ENCODE peak calls at places on chromosome 20, in four cellular contexts. B is H9, L is IMR-90, H is H1. A is an unnamed sample.
A peak's percentile ranks its signal among the peaks of the same experiment; 100 is the strongest.

GRCh38 chr20:39338977-39339376 is 376.8 kb downstream of the DHX35 start:
- DNase-seq in H (no peak), L (no peak), B (no peak), A (peak; percentile 1)

GRCh38 chr20:5706797-5707196 is 43.4 kb upstream of the SHLD1 start:
- DNase-seq in H (no peak), L (no peak), B (no peak), A (no peak)

GRCh38 chr20:4946585-4947378 is 54.5 kb downstream of the SLC23A2 start:
- DNase-seq in L (no peak), B (no peak), H (no peak), A (no peak)

GRCh38 chr20:25077610-25078169 is 4.3 kb downstream of the VSX1 start:
- DNase-seq in L (peak; percentile 6), B (peak; percentile 64), H (peak; percentile 47), A (no peak)

GRCh38 chr20:55597526-55597925 is 407.8 kb downstream of the CBLN4 start:
- DNase-seq in H (no peak), B (no peak), L (no peak), A (no peak)

GRCh38 chr20:21074605-21075336 is 31.4 kb downstream of the LINC00237 start:
- DNase-seq in H (no peak), L (no peak), B (no peak), A (no peak)

GRCh38 chr20:25327521-25328235 is 63.0 kb downstream of the ABHD12 start:
- DNase-seq in L (peak; percentile 24), B (no peak), H (peak; percentile 14), A (no peak)

GRCh38 chr20:62523473-62524203 is 47.8 kb upstream of the GATA5 start:
- DNase-seq in L (no peak), B (peak; percentile 80), H (no peak), A (peak; percentile 74)

GRCh38 chr20:21571841-21572690 is 58.2 kb upstream of the NKX2-2 start:
- DNase-seq in L (no peak), B (no peak), H (peak; percentile 57), A (peak; percentile 20)

GRCh38 chr20:36815454-36816091 is 42.0 kb upstream of the DSN1 start:
- DNase-seq in B (peak; percentile 73), L (no peak), H (no peak), A (no peak)

GRCh38 chr20:47392015-47392720 is 35.7 kb upstream of the ZMYND8 start:
- DNase-seq in B (no peak), L (peak; percentile 97), H (no peak), A (peak; percentile 71)

GRCh38 chr20:1951436-1952115 is 42.3 kb downstream of the PDYN start:
- DNase-seq in H (no peak), B (no peak), L (no peak), A (no peak)

GRCh38 chr20:59752704-59753460 is 148.5 kb downstream of the PHACTR3 start:
- DNase-seq in H (no peak), L (no peak), B (no peak), A (no peak)

GRCh38 chr20:54606384-54606783 is 131.0 kb downstream of the DOK5 start:
- DNase-seq in B (no peak), L (no peak), H (no peak), A (no peak)

GRCh38 chr20:2762578-2763131 is 37.8 kb downstream of the CPXM1 start:
- DNase-seq in H (no peak), B (no peak), L (no peak), A (peak; percentile 70)

GRCh38 chr20:19737025-19737424 is 21.0 kb upstream of the RIN2 start:
- DNase-seq in B (no peak), L (peak; percentile 48), H (no peak), A (no peak)

GRCh38 chr20:59661621-59662020 is 57.3 kb downstream of the PHACTR3 start:
- DNase-seq in L (no peak), H (no peak), B (no peak), A (no peak)

GRCh38 chr20:25541676-25542075 is 43.7 kb downstream of the NINL start:
- DNase-seq in H (no peak), B (no peak), L (no peak), A (no peak)

GRCh38 chr20:32067234-32067821 is 15.3 kb downstream of the HCK start:
- DNase-seq in B (no peak), H (no peak), L (peak; percentile 89), A (no peak)

GRCh38 chr20:208937-209566 is 18.0 kb upstream of the DEFB129 start:
- DNase-seq in B (no peak), H (no peak), L (peak; percentile 79), A (peak; percentile 54)

GRCh38 chr20:3168079-3168828 is 5.1 kb downstream of the LZTS3 start:
- DNase-seq in B (peak; percentile 86), L (no peak), H (peak; percentile 84), A (peak; percentile 65)

GRCh38 chr20:55264825-55265224 is 740.5 kb downstream of the CBLN4 start:
- DNase-seq in H (no peak), L (no peak), B (no peak), A (no peak)

GRCh38 chr20:9294081-9294480 is 220.3 kb upstream of the LAMP5 start:
- DNase-seq in L (peak; percentile 84), H (no peak), B (no peak), A (no peak)

GRCh38 chr20:2297352-2297717 is 1.5 kb downstream of the TGM3 start:
- DNase-seq in H (no peak), B (no peak), L (no peak), A (peak; percentile 53)

GRCh38 chr20:10731190-10731955 is 57.6 kb upstream of the JAG1 start:
- DNase-seq in L (peak; percentile 49), B (no peak), H (no peak), A (no peak)

GRCh38 chr20:34907616-34908469 is 31.4 kb downstream of the ACSS2 start:
- DNase-seq in H (no peak), L (peak; percentile 92), B (no peak), A (no peak)

DNA sequence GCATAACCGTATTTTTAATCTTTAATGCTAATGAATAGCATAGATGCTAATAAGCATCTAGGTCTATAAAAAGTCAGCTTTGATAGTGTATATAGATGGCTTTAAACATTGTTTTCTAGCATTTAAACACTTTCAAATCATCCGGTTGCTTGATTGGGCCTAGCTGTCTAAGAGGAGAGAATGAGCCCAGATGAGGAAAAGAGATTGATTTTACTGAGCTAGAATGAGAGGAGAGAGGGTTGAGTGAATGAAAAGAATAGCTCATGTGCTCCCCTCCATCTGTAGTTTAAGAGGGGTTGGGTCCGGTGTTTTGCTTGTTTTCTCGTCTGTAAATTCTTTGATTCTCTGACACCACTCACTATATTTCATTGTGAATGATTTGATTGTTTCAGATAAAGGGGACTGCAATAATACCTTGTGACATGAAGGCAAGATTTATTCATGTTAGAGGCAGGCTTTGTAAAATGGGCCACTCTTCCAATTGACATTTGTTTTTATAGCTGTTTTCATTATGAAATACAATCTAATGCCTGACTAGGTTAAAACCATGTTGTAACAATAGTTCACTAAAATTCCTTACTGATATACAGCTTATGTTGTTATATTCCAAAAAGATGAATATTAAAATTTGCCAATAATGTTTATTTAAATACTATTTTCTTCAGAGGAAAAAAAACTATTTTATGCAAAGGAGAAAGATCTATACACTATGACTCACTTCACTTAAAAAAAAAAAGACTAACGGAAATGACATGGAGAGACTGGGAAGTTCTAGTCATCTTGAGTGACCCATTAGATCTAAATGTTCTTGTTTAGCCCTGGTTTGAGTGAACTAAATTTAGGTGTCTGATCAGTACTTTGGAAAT is 3.2 kb downstream of the PTPN1 start:
- DNase-seq in L (peak; percentile 80), H (no peak), B (no peak), A (no peak)
- H2BK5ac ChIP-seq in L (peak overlapping the region; percentile 81), H (no peak overlapping the region), B (no peak overlapping the region), A (no peak overlapping the region)

GRCh38 chr20:17825251-17825691 is 125.5 kb downstream of the BANF2 start:
- DNase-seq in L (no peak), H (no peak), B (no peak), A (no peak)
- H4K5ac ChIP-seq in L (peak overlapping the region; percentile 7), H (no peak overlapping the region), B (no peak overlapping the region), A (no peak overlapping the region)

GRCh38 chr20:48924711-48925109 is 3.2 kb downstream of the ARFGEF2 start:
- DNase-seq in L (no peak), B (no peak), H (no peak), A (no peak)
- H3K4ac ChIP-seq in L (no peak overlapping the region), B (no peak overlapping the region), H (no peak overlapping the region), A (no peak overlapping the region)

GRCh38 chr20:17951323-17951722 is 17.3 kb downstream of the SNX5 start:
- DNase-seq in L (no peak), B (no peak), H (no peak), A (no peak)
- H2BK5ac ChIP-seq in L (no peak overlapping the region), B (no peak overlapping the region), H (no peak overlapping the region), A (no peak overlapping the region)

DNA sequence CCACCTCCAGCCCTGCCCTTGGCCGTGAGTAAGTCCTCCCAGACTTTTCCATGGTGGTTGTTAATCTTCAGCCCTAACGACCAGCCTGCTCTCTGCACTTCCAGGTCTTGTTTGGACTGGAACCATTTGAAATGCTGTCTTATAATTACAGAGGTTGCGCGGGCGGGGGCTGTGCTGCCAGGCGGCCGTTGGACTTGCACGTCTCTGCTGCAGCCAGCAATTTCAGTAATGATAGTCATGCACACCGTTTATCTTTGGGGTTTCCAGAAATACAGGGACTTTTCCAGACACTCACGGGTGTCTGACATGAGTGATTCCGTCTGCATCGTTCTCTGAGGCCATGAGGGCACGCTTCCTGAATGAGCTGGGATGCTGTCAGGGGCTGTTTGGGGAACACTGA is 118.2 kb downstream of the BMP7 start:
- DNase-seq in B (no peak), H (no peak), L (no peak), A (no peak)
- H4K5ac ChIP-seq in B (no peak overlapping the region), H (no peak overlapping the region), L (no peak overlapping the region), A (no peak overlapping the region)

GRCh38 chr20:53089866-53090265 is 117.7 kb downstream of the TSHZ2 start:
- DNase-seq in H (no peak), L (no peak), B (no peak), A (no peak)
- H3K4ac ChIP-seq in H (no peak overlapping the region), L (no peak overlapping the region), B (no peak overlapping the region), A (no peak overlapping the region)

DNA sequence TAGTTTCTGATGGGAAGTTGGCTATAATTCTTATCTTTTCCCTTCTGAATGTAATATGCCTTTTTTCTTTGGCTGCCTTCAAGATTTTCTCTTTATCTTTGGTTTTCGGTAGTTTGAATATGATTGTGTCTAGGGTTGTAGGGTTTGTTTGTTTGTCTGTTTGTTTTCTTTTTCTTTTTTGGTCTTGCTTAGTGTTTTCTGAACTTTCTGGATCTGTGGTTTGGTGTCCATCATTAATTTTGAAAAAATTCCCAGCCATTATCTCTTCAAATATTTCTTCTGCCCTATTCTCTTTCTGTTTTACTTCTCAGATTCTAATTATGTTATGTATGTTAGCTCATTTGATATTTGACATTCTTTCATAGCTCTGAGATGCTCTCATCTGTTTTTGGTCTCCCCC is 79.4 kb downstream of the CHMP4B start:
- DNase-seq in H (no peak), B (no peak), L (no peak), A (no peak)
- H2BK5ac ChIP-seq in H (no peak overlapping the region), B (no peak overlapping the region), L (no peak overlapping the region), A (no peak overlapping the region)